ENCODE peak calls at places on chromosome 13, in four cellular contexts. P, H, A and T are unnamed samples.
A peak's percentile ranks its signal among the peaks of the same experiment; 100 is the strongest.

GRCh38 chr13:111951982-111952565 is 114.9 kb upstream of the SOX1 start:
- DNase-seq in P (no peak), H (no peak), A (no peak), T (no peak)

GRCh38 chr13:98478134-98479129 is 98.5 kb downstream of the STK24 start:
- DNase-seq in A (peak; percentile 62), P (peak; percentile 56), H (peak; percentile 26), T (no peak)

GRCh38 chr13:74771964-74772363 is 637.8 kb upstream of the KLF12 start:
- DNase-seq in A (no peak), H (no peak), P (no peak), T (no peak)

GRCh38 chr13:40148103-40148502 is 492.6 kb downstream of the COG6 start:
- DNase-seq in H (no peak), A (no peak), P (no peak), T (no peak)

GRCh38 chr13:19182536-19182935 is 912 bp upstream of the TUBA3C start:
- DNase-seq in P (no peak), H (no peak), A (no peak), T (no peak)

GRCh38 chr13:46896346-46897138 is at the start of gene HTR2A:
- DNase-seq in H (no peak), A (no peak), P (no peak), T (no peak)

GRCh38 chr13:32849369-32849768 is 166.9 kb upstream of the KL start:
- DNase-seq in H (no peak), P (no peak), A (no peak), T (no peak)

GRCh38 chr13:56515441-56515840 is 625.3 kb upstream of the PRR20A start:
- DNase-seq in A (no peak), H (no peak), P (no peak), T (no peak)

GRCh38 chr13:112996671-112997091 is 27.7 kb downstream of the MCF2L start:
- DNase-seq in P (no peak), H (no peak), A (no peak), T (no peak)

GRCh38 chr13:48731957-48732569 is 78.3 kb downstream of the CYSLTR2 start:
- DNase-seq in P (peak; percentile 44), H (peak; percentile 49), A (no peak), T (peak; percentile 73)

GRCh38 chr13:40653558-40654318 is 12.7 kb downstream of the FOXO1 start:
- DNase-seq in P (no peak), H (no peak), A (no peak), T (no peak)

GRCh38 chr13:44048326-44048725 is 168.6 kb downstream of the LACC1 start:
- DNase-seq in H (no peak), P (no peak), A (no peak), T (no peak)

GRCh38 chr13:96075953-96076543 is 13.9 kb upstream of the HS6ST3 start:
- DNase-seq in H (no peak), P (peak; percentile 28), A (no peak), T (no peak)

GRCh38 chr13:98576215-98576945 is 527 bp downstream of the STK24 start:
- DNase-seq in A (no peak), P (peak; percentile 80), H (peak; percentile 33), T (peak; percentile 49)

GRCh38 chr13:47117268-47117667 is 220.4 kb upstream of the HTR2A start:
- DNase-seq in H (no peak), A (no peak), P (no peak), T (no peak)

GRCh38 chr13:31201341-31202024 is 1.7 kb downstream of the B3GLCT start:
- DNase-seq in H (no peak), P (peak; percentile 44), A (no peak), T (no peak)

GRCh38 chr13:95641291-95641811 is 3.2 kb downstream of the DZIP1 start:
- DNase-seq in P (no peak), H (no peak), A (no peak), T (peak; percentile 44)

GRCh38 chr13:38566526-38566925 is 120.4 kb upstream of the FREM2 start:
- DNase-seq in P (peak; percentile 21), H (no peak), A (no peak), T (no peak)

GRCh38 chr13:106468207-106468606 is 67.3 kb downstream of the EFNB2 start:
- DNase-seq in A (no peak), H (no peak), P (no peak), T (no peak)

GRCh38 chr13:39600766-39601165 is 2.2 kb downstream of the LHFPL6 start:
- DNase-seq in A (no peak), H (no peak), P (no peak), T (peak; percentile 63)

GRCh38 chr13:97946951-97947588 is 6.4 kb upstream of the IPO5 start:
- DNase-seq in H (no peak), P (no peak), A (no peak), T (no peak)

GRCh38 chr13:58843567-58843966 is 1212.0 kb downstream of the PCDH17 start:
- DNase-seq in A (no peak), H (no peak), P (no peak), T (no peak)

GRCh38 chr13:109785141-109785891 is 1.1 kb downstream of the IRS2 start:
- DNase-seq in H (no peak), P (peak; percentile 47), A (no peak), T (peak; percentile 52)

GRCh38 chr13:113916330-113916815 is 52.5 kb upstream of the GAS6 start:
- DNase-seq in P (no peak), A (no peak), H (no peak), T (no peak)

GRCh38 chr13:51704399-51705306 is 99.3 kb downstream of the DHRS12 start:
- DNase-seq in P (no peak), H (no peak), A (peak; percentile 52), T (no peak)

GRCh38 chr13:110549795-110550160 is 11.7 kb downstream of the RAB20 start:
- DNase-seq in A (no peak), P (no peak), H (no peak), T (no peak)

GRCh38 chr13:25836709-25837316 is 215.0 kb downstream of the SHISA2 start:
- DNase-seq in P (no peak), H (no peak), A (no peak), T (no peak)

GRCh38 chr13:49935171-49936084 is 712 bp downstream of the SPRYD7 start:
- DNase-seq in A (no peak), P (no peak), H (peak; percentile 30), T (peak; percentile 52)

DNA sequence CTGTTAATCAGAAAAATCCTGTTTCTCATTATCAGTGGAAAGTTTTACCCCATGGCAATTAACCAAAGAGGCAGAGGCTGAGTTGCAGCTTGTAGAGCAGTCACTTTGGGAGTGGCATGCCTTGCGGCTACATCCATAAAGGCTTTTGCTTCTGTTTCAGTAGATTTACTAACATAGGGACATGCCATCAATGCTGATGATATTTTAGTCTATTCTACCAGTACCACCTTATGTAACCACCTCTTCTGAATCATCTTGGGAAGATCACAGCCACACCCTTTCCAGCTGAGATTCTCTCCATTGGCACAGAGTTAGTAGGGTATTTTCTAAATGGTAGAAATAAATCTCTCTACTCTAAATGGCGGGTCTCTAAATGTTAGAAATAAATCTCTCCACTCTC is 37.5 kb downstream of the POSTN start:
- DNase-seq in P (no peak), H (no peak), A (no peak), T (no peak)
- TF ChIP-seq USF1 in P (no peak), H (no peak), A (no peak), T (no peak)

DNA sequence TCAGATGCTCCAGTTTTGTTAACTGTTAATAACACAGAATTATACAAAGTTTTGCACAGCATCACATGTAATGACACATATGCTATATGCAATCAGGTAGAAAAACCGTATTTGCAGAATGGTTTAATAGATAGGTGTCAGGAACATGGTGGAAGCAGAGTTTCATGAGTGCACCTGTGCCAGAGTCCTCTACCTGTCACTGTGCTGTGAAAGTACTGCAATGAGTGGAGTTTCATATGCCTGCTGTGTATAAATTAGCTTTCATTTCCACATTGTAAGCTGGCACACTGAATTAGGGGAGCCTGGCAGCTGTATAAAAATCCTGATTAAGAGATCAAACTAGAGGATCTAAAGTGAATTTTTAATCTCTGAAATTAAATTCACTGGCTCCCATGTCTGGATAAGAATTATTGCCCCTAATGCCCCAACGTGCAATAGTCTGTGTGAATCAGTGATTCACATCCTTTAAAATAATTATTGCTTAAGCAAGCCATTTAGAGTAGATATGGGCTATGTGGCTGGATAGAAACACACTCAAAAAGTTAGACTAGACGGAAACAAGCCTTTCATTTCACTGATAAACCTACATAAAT is 8.5 kb upstream of the EEF1AKMT1 start:
- DNase-seq in P (peak; percentile 12), A (no peak), H (no peak), T (no peak)
- TF ChIP-seq USF1 in P (no peak), A (no peak), H (no peak), T (no peak)

DNA sequence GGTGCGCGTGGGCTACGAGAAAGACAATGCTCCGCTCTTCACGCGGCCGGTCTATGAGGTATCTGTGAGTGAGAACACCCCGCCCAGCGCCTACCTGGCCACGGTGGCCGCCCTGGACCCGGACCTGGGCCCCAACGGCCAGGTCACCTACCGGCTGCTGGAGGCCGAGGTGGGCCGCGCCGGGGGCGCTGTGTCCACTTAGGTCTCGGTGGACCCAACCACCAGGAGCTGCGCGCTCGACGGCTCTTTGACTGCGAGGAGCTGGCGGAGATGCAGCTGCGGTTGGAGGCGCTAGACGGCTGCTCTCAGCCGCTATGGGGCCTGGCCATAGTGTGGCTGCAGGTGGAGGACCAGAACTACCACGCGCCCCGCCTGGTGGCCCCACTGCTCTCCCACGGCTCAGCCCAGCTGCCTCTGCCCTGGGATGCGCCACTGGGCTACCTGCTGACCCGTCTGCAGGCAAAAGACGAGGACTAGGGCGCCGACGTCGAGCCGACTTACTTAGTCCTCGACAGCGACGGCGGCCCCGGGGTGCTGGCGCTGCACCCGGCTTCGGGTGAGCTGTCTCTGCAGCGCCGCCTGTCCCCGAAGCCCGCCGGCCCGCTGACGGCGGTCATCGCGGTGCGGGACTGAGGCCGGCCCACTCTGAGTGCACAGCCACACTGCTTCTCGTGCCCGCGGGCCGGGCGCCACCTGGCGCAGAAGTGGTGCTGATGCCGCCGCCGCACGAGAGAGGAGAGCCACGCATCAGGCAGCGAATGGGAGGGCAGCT is 173.0 kb downstream of the OLFM4 start:
- DNase-seq in H (no peak), A (no peak), P (peak; percentile 90), T (peak; percentile 65)
- TF ChIP-seq USF1 in H (no peak), A (no peak), P (no peak), T (no peak)

GRCh38 chr13:100808330-100808729 is 133.7 kb upstream of the TMTC4 start:
- DNase-seq in P (no peak), A (no peak), H (no peak), T (no peak)
- TF ChIP-seq USF1 in P (no peak), A (no peak), H (no peak), T (no peak)

GRCh38 chr13:102657630-102658029 is 37.2 kb downstream of the METTL21C start:
- DNase-seq in A (no peak), P (no peak), H (no peak), T (no peak)
- TF ChIP-seq USF1 in A (no peak), P (no peak), H (no peak), T (no peak)